ENCODE peak calls at places on chromosomes 6 and 20, in six cellular contexts. G, D, A, B, K and X are unnamed samples.

GRCh38 chr6:118325220-118325860 is 222.8 kb upstream of the PLN start:
- DNase-seq in G (no peak), D (no peak), A (no peak), B (peak; percentile 24), K (no peak), X (no peak)

GRCh38 chr20:33731693-33732165 is at the start of gene ZNF341:
- DNase-seq in G (peak; percentile 84), D (peak; percentile 84), A (peak; percentile 93), B (no peak), K (peak; percentile 83), X (peak; percentile 74)

GRCh38 chr20:42338274-42339172 is 720.3 kb upstream of the CHD6 start:
- DNase-seq in G (no peak), D (no peak), A (no peak), B (no peak), K (no peak), X (no peak)

GRCh38 chr20:1061484-1062221 is 56.7 kb upstream of the PSMF1 start:
- DNase-seq in G (no peak), D (no peak), A (no peak), B (no peak), K (no peak), X (no peak)

GRCh38 chr20:57707849-57708693 is 1.7 kb downstream of the PMEPA1 start:
- DNase-seq in G (no peak), D (no peak), A (no peak), B (no peak), K (no peak), X (peak; percentile 23)

GRCh38 chr6:138514860-138515540 is 15.7 kb upstream of the NHSL1 start:
- DNase-seq in G (no peak), D (no peak), A (no peak), B (no peak), K (peak; percentile 3), X (no peak)

GRCh38 chr6:36120979-36121706 is 9.2 kb upstream of the MAPK13 start:
- DNase-seq in G (peak; percentile 64), D (peak; percentile 48), A (peak; percentile 57), B (peak; percentile 47), K (no peak), X (peak; percentile 63)

GRCh38 chr20:20373046-20373706 is 5.3 kb downstream of the INSM1 start:
- DNase-seq in G (peak; percentile 34), D (no peak), A (no peak), B (peak; percentile 59), K (no peak), X (no peak)

GRCh38 chr6:34242252-34243130 is 5.8 kb downstream of the HMGA1 start:
- DNase-seq in G (peak; percentile 51), D (no peak), A (no peak), B (peak; percentile 52), K (no peak), X (no peak)

GRCh38 chr6:27541212-27541931 is 68.5 kb upstream of the ZNF184 start:
- DNase-seq in G (peak; percentile 71), D (no peak), A (peak; percentile 24), B (peak; percentile 59), K (no peak), X (peak; percentile 15)

GRCh38 chr6:128694303-128695009 is 174.1 kb upstream of the PTPRK start:
- DNase-seq in G (no peak), D (no peak), A (no peak), B (no peak), K (no peak), X (peak; percentile 38)

GRCh38 chr6:63615590-63615989 is 20.0 kb upstream of the PHF3 start:
- DNase-seq in G (no peak), D (no peak), A (no peak), B (peak; percentile 33), K (no peak), X (no peak)

GRCh38 chr6:144551339-144551738 is 266.2 kb downstream of the UTRN start:
- DNase-seq in G (no peak), D (no peak), A (no peak), B (no peak), K (no peak), X (no peak)

GRCh38 chr6:4819706-4820283 is 43.6 kb downstream of the CDYL start:
- DNase-seq in G (peak; percentile 45), D (no peak), A (no peak), B (peak; percentile 70), K (no peak), X (no peak)

GRCh38 chr6:134146268-134147032 is 94.0 kb upstream of the SLC2A12 start:
- DNase-seq in G (peak; percentile 27), D (no peak), A (no peak), B (no peak), K (no peak), X (no peak)

GRCh38 chr6:98842489-98843180 is 8.3 kb downstream of the POU3F2 start:
- DNase-seq in G (no peak), D (no peak), A (no peak), B (no peak), K (no peak), X (no peak)

GRCh38 chr6:167409078-167409477 is 84.2 kb downstream of the TTLL2 start:
- DNase-seq in G (no peak), D (no peak), A (no peak), B (no peak), K (no peak), X (no peak)

GRCh38 chr20:51154708-51155690 is 132.1 kb upstream of the KCNG1 start:
- DNase-seq in G (no peak), D (no peak), A (no peak), B (no peak), K (no peak), X (no peak)

GRCh38 chr20:63533871-63534393 is 3.2 kb downstream of the PTK6 start:
- DNase-seq in G (no peak), D (no peak), A (no peak), B (no peak), K (no peak), X (no peak)

GRCh38 chr20:36320261-36320897 is 14.2 kb downstream of the DLGAP4 start:
- DNase-seq in G (no peak), D (no peak), A (no peak), B (no peak), K (no peak), X (no peak)

GRCh38 chr6:121418346-121418745 is 17.1 kb upstream of the GJA1 start:
- DNase-seq in G (no peak), D (no peak), A (no peak), B (no peak), K (no peak), X (no peak)

GRCh38 chr6:14058735-14059134 is 58.8 kb upstream of the CD83 start:
- DNase-seq in G (no peak), D (no peak), A (no peak), B (no peak), K (no peak), X (no peak)

GRCh38 chr6:72579865-72580264 is 42.0 kb upstream of the KCNQ5 start:
- DNase-seq in G (peak; percentile 35), D (no peak), A (no peak), B (peak; percentile 35), K (no peak), X (no peak)

GRCh38 chr6:46376562-46376969 is 114.7 kb downstream of the RCAN2 start:
- DNase-seq in G (no peak), D (no peak), A (no peak), B (no peak), K (no peak), X (no peak)

GRCh38 chr6:132659082-132659481 is at the start of gene TAAR1:
- DNase-seq in G (no peak), D (no peak), A (no peak), B (no peak), K (no peak), X (no peak)

GRCh38 chr6:25922301-25922700 is 8.2 kb downstream of the SLC17A2 start:
- DNase-seq in G (peak; percentile 38), D (no peak), A (no peak), B (peak; percentile 84), K (no peak), X (no peak)

GRCh38 chr20:22763257-22763906 is 179.0 kb upstream of the FOXA2 start:
- DNase-seq in G (peak; percentile 49), D (no peak), A (no peak), B (no peak), K (no peak), X (peak; percentile 51)

GRCh38 chr20:330233-331149 is 5.1 kb downstream of the SOX12 start:
- DNase-seq in G (peak; percentile 80), D (no peak), A (peak; percentile 66), B (peak; percentile 83), K (peak; percentile 55), X (peak; percentile 65)

GRCh38 chr6:6660339-6661045 is 72.0 kb downstream of the LY86 start:
- DNase-seq in G (no peak), D (no peak), A (no peak), B (no peak), K (no peak), X (no peak)

GRCh38 chr6:79841577-79842381 is 105.6 kb downstream of the ELOVL4 start:
- DNase-seq in G (peak; percentile 30), D (no peak), A (no peak), B (peak; percentile 13), K (no peak), X (no peak)

GRCh38 chr6:136526196-136526930 is 23.9 kb downstream of the MAP7 start:
- DNase-seq in G (peak; percentile 61), D (no peak), A (peak; percentile 46), B (peak; percentile 61), K (no peak), X (peak; percentile 29)

GRCh38 chr20:38001981-38002380 is 31.3 kb downstream of the TTI1 start:
- DNase-seq in G (no peak), D (no peak), A (no peak), B (no peak), K (no peak), X (peak; percentile 84)

GRCh38 chr6:20409427-20409971 is 7.8 kb downstream of the E2F3 start:
- DNase-seq in G (no peak), D (no peak), A (no peak), B (no peak), K (no peak), X (peak; percentile 50)

GRCh38 chr6:7578949-7579348 is 11.0 kb upstream of the SNRNP48 start:
- DNase-seq in G (no peak), D (no peak), A (no peak), B (no peak), K (no peak), X (no peak)

GRCh38 chr6:134315974-134316391 is 1.9 kb downstream of the SGK1 start:
- DNase-seq in G (no peak), D (no peak), A (no peak), B (no peak), K (no peak), X (no peak)

GRCh38 chr20:16419138-16419715 is 154.0 kb downstream of the KIF16B start:
- DNase-seq in G (no peak), D (no peak), A (no peak), B (no peak), K (no peak), X (no peak)